ENCODE peak calls at places on chromosomes 12 and 14, in four cellular contexts. One of them, this sample, is unnamed.

GRCh38 chr14:76117789-76118188 is 33.9 kb upstream of the GPATCH2L start:
- DNase-seq in stimulated activated CD4-positive, alpha-beta T cell treated with anti-CD3 and anti-CD28 coated beads, Interleukin-1b, Interleukin-23, amount 100 ng/mL, for 24 hours: no peak
- DNase-seq in posterior cingulate gyrus: no peak
- DNase-seq in tibial artery: no peak
- DNase-seq in this sample: no peak

GRCh38 chr14:23487216-23487615 is 17.7 kb downstream of the NGDN start:
- DNase-seq in stimulated activated CD4-positive, alpha-beta T cell treated with anti-CD3 and anti-CD28 coated beads, Interleukin-1b, Interleukin-23, amount 100 ng/mL, for 24 hours: no peak
- DNase-seq in posterior cingulate gyrus: no peak
- DNase-seq in tibial artery: no peak
- DNase-seq in this sample: no peak

GRCh38 chr14:74400919-74401503 is 25.0 kb downstream of the SYNDIG1L start:
- DNase-seq in stimulated activated CD4-positive, alpha-beta T cell treated with anti-CD3 and anti-CD28 coated beads, Interleukin-1b, Interleukin-23, amount 100 ng/mL, for 24 hours: no peak
- DNase-seq in posterior cingulate gyrus: no peak
- DNase-seq in tibial artery: no peak
- DNase-seq in this sample: no peak

GRCh38 chr14:63578300-63578699 is 35.1 kb upstream of the PPP2R5E start:
- DNase-seq in stimulated activated CD4-positive, alpha-beta T cell treated with anti-CD3 and anti-CD28 coated beads, Interleukin-1b, Interleukin-23, amount 100 ng/mL, for 24 hours: no peak
- DNase-seq in posterior cingulate gyrus: no peak
- DNase-seq in tibial artery: no peak
- DNase-seq in this sample: no peak

GRCh38 chr12:123115409-123116111 is 35.3 kb downstream of the PITPNM2 start:
- DNase-seq in stimulated activated CD4-positive, alpha-beta T cell treated with anti-CD3 and anti-CD28 coated beads, Interleukin-1b, Interleukin-23, amount 100 ng/mL, for 24 hours: no peak
- DNase-seq in posterior cingulate gyrus: no peak
- DNase-seq in tibial artery: peak
- DNase-seq in this sample: no peak

GRCh38 chr14:76985021-76985420 is 43.5 kb downstream of the IRF2BPL start:
- DNase-seq in stimulated activated CD4-positive, alpha-beta T cell treated with anti-CD3 and anti-CD28 coated beads, Interleukin-1b, Interleukin-23, amount 100 ng/mL, for 24 hours: no peak
- DNase-seq in posterior cingulate gyrus: no peak
- DNase-seq in tibial artery: no peak
- DNase-seq in this sample: no peak

GRCh38 chr12:128133321-128134050 is 133.5 kb upstream of the TMEM132C start:
- DNase-seq in stimulated activated CD4-positive, alpha-beta T cell treated with anti-CD3 and anti-CD28 coated beads, Interleukin-1b, Interleukin-23, amount 100 ng/mL, for 24 hours: no peak
- DNase-seq in posterior cingulate gyrus: no peak
- DNase-seq in tibial artery: no peak
- DNase-seq in this sample: no peak

GRCh38 chr12:6333029-6333428 is 8.8 kb downstream of the TNFRSF1A start:
- DNase-seq in stimulated activated CD4-positive, alpha-beta T cell treated with anti-CD3 and anti-CD28 coated beads, Interleukin-1b, Interleukin-23, amount 100 ng/mL, for 24 hours: no peak
- DNase-seq in posterior cingulate gyrus: no peak
- DNase-seq in tibial artery: no peak
- DNase-seq in this sample: no peak

GRCh38 chr12:104694711-104695110 is 238.0 kb downstream of the CHST11 start:
- DNase-seq in stimulated activated CD4-positive, alpha-beta T cell treated with anti-CD3 and anti-CD28 coated beads, Interleukin-1b, Interleukin-23, amount 100 ng/mL, for 24 hours: no peak
- DNase-seq in posterior cingulate gyrus: no peak
- DNase-seq in tibial artery: peak
- DNase-seq in this sample: no peak

GRCh38 chr14:103528512-103529382 is at the start of gene TRMT61A:
- DNase-seq in stimulated activated CD4-positive, alpha-beta T cell treated with anti-CD3 and anti-CD28 coated beads, Interleukin-1b, Interleukin-23, amount 100 ng/mL, for 24 hours: peak
- DNase-seq in posterior cingulate gyrus: peak
- DNase-seq in tibial artery: peak
- DNase-seq in this sample: peak

GRCh38 chr14:55446833-55447232 is 6.4 kb upstream of the TBPL2 start:
- DNase-seq in stimulated activated CD4-positive, alpha-beta T cell treated with anti-CD3 and anti-CD28 coated beads, Interleukin-1b, Interleukin-23, amount 100 ng/mL, for 24 hours: no peak
- DNase-seq in posterior cingulate gyrus: no peak
- DNase-seq in tibial artery: no peak
- DNase-seq in this sample: no peak

GRCh38 chr12:107092669-107093546 is 441 bp downstream of the CRY1 start:
- DNase-seq in stimulated activated CD4-positive, alpha-beta T cell treated with anti-CD3 and anti-CD28 coated beads, Interleukin-1b, Interleukin-23, amount 100 ng/mL, for 24 hours: peak
- DNase-seq in posterior cingulate gyrus: peak
- DNase-seq in tibial artery: peak
- DNase-seq in this sample: no peak

GRCh38 chr12:67275380-67275913 is 6.3 kb downstream of the CAND1 start:
- DNase-seq in stimulated activated CD4-positive, alpha-beta T cell treated with anti-CD3 and anti-CD28 coated beads, Interleukin-1b, Interleukin-23, amount 100 ng/mL, for 24 hours: no peak
- DNase-seq in posterior cingulate gyrus: no peak
- DNase-seq in tibial artery: no peak
- DNase-seq in this sample: no peak

GRCh38 chr12:120381752-120382419 is 12.9 kb upstream of the MSI1 start:
- DNase-seq in stimulated activated CD4-positive, alpha-beta T cell treated with anti-CD3 and anti-CD28 coated beads, Interleukin-1b, Interleukin-23, amount 100 ng/mL, for 24 hours: no peak
- DNase-seq in posterior cingulate gyrus: no peak
- DNase-seq in tibial artery: no peak
- DNase-seq in this sample: no peak

GRCh38 chr14:54116972-54117371 is 160.3 kb upstream of the BMP4 start:
- DNase-seq in stimulated activated CD4-positive, alpha-beta T cell treated with anti-CD3 and anti-CD28 coated beads, Interleukin-1b, Interleukin-23, amount 100 ng/mL, for 24 hours: no peak
- DNase-seq in posterior cingulate gyrus: no peak
- DNase-seq in tibial artery: no peak
- DNase-seq in this sample: no peak

GRCh38 chr14:100072783-100073346 is 7.6 kb downstream of the EVL start:
- DNase-seq in stimulated activated CD4-positive, alpha-beta T cell treated with anti-CD3 and anti-CD28 coated beads, Interleukin-1b, Interleukin-23, amount 100 ng/mL, for 24 hours: no peak
- DNase-seq in posterior cingulate gyrus: no peak
- DNase-seq in tibial artery: no peak
- DNase-seq in this sample: no peak

GRCh38 chr12:10101042-10101579 is 2.3 kb upstream of the CLEC1A start:
- DNase-seq in stimulated activated CD4-positive, alpha-beta T cell treated with anti-CD3 and anti-CD28 coated beads, Interleukin-1b, Interleukin-23, amount 100 ng/mL, for 24 hours: no peak
- DNase-seq in posterior cingulate gyrus: no peak
- DNase-seq in tibial artery: peak
- DNase-seq in this sample: no peak

GRCh38 chr14:70714055-70714550 is 72.4 kb downstream of the TTC9 start:
- DNase-seq in stimulated activated CD4-positive, alpha-beta T cell treated with anti-CD3 and anti-CD28 coated beads, Interleukin-1b, Interleukin-23, amount 100 ng/mL, for 24 hours: peak
- DNase-seq in posterior cingulate gyrus: no peak
- DNase-seq in tibial artery: no peak
- DNase-seq in this sample: peak

GRCh38 chr14:73862480-73862879 is 10.8 kb downstream of the PTGR2 start:
- DNase-seq in stimulated activated CD4-positive, alpha-beta T cell treated with anti-CD3 and anti-CD28 coated beads, Interleukin-1b, Interleukin-23, amount 100 ng/mL, for 24 hours: no peak
- DNase-seq in posterior cingulate gyrus: no peak
- DNase-seq in tibial artery: no peak
- DNase-seq in this sample: no peak

GRCh38 chr12:9760699-9761406 is at the start of gene CD69:
- DNase-seq in stimulated activated CD4-positive, alpha-beta T cell treated with anti-CD3 and anti-CD28 coated beads, Interleukin-1b, Interleukin-23, amount 100 ng/mL, for 24 hours: peak
- DNase-seq in posterior cingulate gyrus: no peak
- DNase-seq in tibial artery: no peak
- DNase-seq in this sample: no peak

GRCh38 chr14:74582910-74583581 is 29.0 kb downstream of the LTBP2 start:
- DNase-seq in stimulated activated CD4-positive, alpha-beta T cell treated with anti-CD3 and anti-CD28 coated beads, Interleukin-1b, Interleukin-23, amount 100 ng/mL, for 24 hours: no peak
- DNase-seq in posterior cingulate gyrus: no peak
- DNase-seq in tibial artery: peak
- DNase-seq in this sample: no peak

GRCh38 chr12:132405742-132406251 is 76.4 kb upstream of the GALNT9 start:
- DNase-seq in stimulated activated CD4-positive, alpha-beta T cell treated with anti-CD3 and anti-CD28 coated beads, Interleukin-1b, Interleukin-23, amount 100 ng/mL, for 24 hours: no peak
- DNase-seq in posterior cingulate gyrus: no peak
- DNase-seq in tibial artery: no peak
- DNase-seq in this sample: no peak

This sample was measured in D721Med.